ENCODE peak calls at places on chromosome 5, in ten cellular contexts. L, R, B, Q, F, O, K, X, J and Y are unnamed samples.

GRCh38 chr5:25713259-25713658 is 1068.5 kb upstream of the CDH10 start:
- DNase-seq in B (peak; percentile 10), X (no peak), J (no peak), L (no peak), O (no peak), Q (peak; percentile 7), R (no peak), K (no peak), F (peak; percentile 31), Y (peak; percentile 84)

GRCh38 chr5:170523129-170523497 is 19.3 kb downstream of the KCNIP1 start:
- DNase-seq in B (no peak), X (peak; percentile 37), R (no peak), K (no peak), J (no peak), O (peak; percentile 66), F (no peak), L (no peak), Q (no peak), Y (no peak)

GRCh38 chr5:145825751-145826180 is 9.4 kb downstream of the PRELID2 start:
- DNase-seq in Q (peak; percentile 65), B (peak; percentile 7), X (no peak), R (no peak), F (no peak), J (no peak), K (peak; percentile 37), O (no peak), L (no peak), Y (peak; percentile 63)

GRCh38 chr5:139443766-139444473 is 4.6 kb upstream of the DNAJC18 start:
- DNase-seq in F (no peak), O (no peak), Q (no peak), L (no peak), X (no peak), B (no peak), J (no peak), K (peak; percentile 47), R (no peak), Y (no peak)

GRCh38 chr5:66246621-66247020 is 102.5 kb downstream of the SREK1 start:
- DNase-seq in K (peak; percentile 28), X (no peak), Q (no peak), F (no peak), L (no peak), R (no peak), J (no peak), B (no peak), O (no peak), Y (no peak)

GRCh38 chr5:95619096-95619495 is 791 bp upstream of the GPR150 start:
- DNase-seq in B (no peak), Q (no peak), K (peak; percentile 23), R (no peak), F (no peak), O (no peak), L (no peak), J (no peak), X (no peak), Y (no peak)

GRCh38 chr5:172756764-172757393 is 14.1 kb downstream of the DUSP1 start:
- DNase-seq in J (no peak), O (no peak), R (no peak), L (no peak), F (no peak), X (no peak), Q (no peak), K (no peak), B (no peak), Y (no peak)

GRCh38 chr5:84379749-84380148 is 4.9 kb downstream of the EDIL3 start:
- DNase-seq in J (no peak), K (no peak), B (no peak), L (no peak), F (no peak), X (no peak), Q (no peak), O (no peak), R (no peak), Y (no peak)

GRCh38 chr5:98524796-98525195 is 248.7 kb upstream of the RGMB start:
- DNase-seq in X (no peak), J (no peak), F (no peak), B (no peak), R (no peak), Q (no peak), L (no peak), O (no peak), K (no peak), Y (no peak)

GRCh38 chr5:169286572-169287325 is 14.2 kb downstream of the SLIT3 start:
- DNase-seq in L (no peak), O (no peak), X (no peak), Q (no peak), F (no peak), K (no peak), J (no peak), R (no peak), B (no peak), Y (no peak)

GRCh38 chr5:17315710-17316221 is 98.3 kb downstream of the BASP1 start:
- DNase-seq in L (no peak), K (peak; percentile 54), X (no peak), O (no peak), R (no peak), Q (no peak), B (no peak), F (no peak), J (no peak), Y (no peak)

GRCh38 chr5:143886621-143887301 is 74.8 kb downstream of the HMHB1 start:
- DNase-seq in O (no peak), R (no peak), J (no peak), L (peak; percentile 86), F (no peak), K (no peak), B (no peak), X (no peak), Q (no peak), Y (no peak)

GRCh38 chr5:137575847-137576246 is 76.7 kb upstream of the SPOCK1 start:
- DNase-seq in J (no peak), B (no peak), R (no peak), O (no peak), L (no peak), K (no peak), F (no peak), Q (no peak), X (no peak), Y (no peak)

GRCh38 chr5:76114192-76114795 is 31.1 kb downstream of the SV2C start:
- DNase-seq in X (no peak), F (no peak), O (no peak), B (no peak), K (no peak), Q (no peak), L (no peak), J (no peak), R (no peak), Y (peak; percentile 16)

GRCh38 chr5:88690619-88691560 is 192.1 kb downstream of the MEF2C start:
- DNase-seq in J (peak; percentile 77), B (peak; percentile 9), K (peak; percentile 23), L (peak; percentile 34), F (no peak), Q (peak; percentile 70), X (peak; percentile 78), O (peak; percentile 95), R (peak; percentile 30), Y (peak; percentile 25)

GRCh38 chr5:538801-539468 is 14.7 kb upstream of the SLC9A3 start:
- DNase-seq in X (no peak), O (no peak), K (no peak), Q (no peak), J (no peak), B (no peak), L (no peak), F (no peak), R (no peak), Y (no peak)

GRCh38 chr5:149228610-149229297 is 42.9 kb upstream of the AFAP1L1 start:
- DNase-seq in X (no peak), J (peak; percentile 83), F (no peak), R (no peak), O (peak; percentile 51), K (peak; percentile 83), Q (peak; percentile 89), L (peak; percentile 32), B (no peak), Y (no peak)

GRCh38 chr5:178769617-178770290 is 39.3 kb upstream of the ZNF354A start:
- DNase-seq in Q (no peak), F (no peak), J (no peak), R (no peak), K (no peak), X (no peak), O (no peak), L (no peak), B (no peak), Y (no peak)

GRCh38 chr5:176369934-176370711 is 4.8 kb downstream of the ARL10 start:
- DNase-seq in L (no peak), R (no peak), Q (no peak), F (no peak), O (no peak), X (no peak), B (no peak), J (no peak), K (no peak), Y (no peak)

GRCh38 chr5:177495243-177496060 is 2.0 kb downstream of the PDLIM7 start:
- DNase-seq in Q (no peak), B (no peak), X (no peak), O (no peak), R (no peak), J (peak; percentile 86), F (no peak), K (peak; percentile 77), L (no peak), Y (no peak)

GRCh38 chr5:176819476-176819875 is 9.1 kb downstream of the UNC5A start:
- DNase-seq in B (no peak), R (no peak), F (no peak), J (no peak), X (no peak), Q (no peak), L (no peak), O (no peak), K (no peak), Y (no peak)

GRCh38 chr5:6568383-6568782 is 64.5 kb downstream of the NSUN2 start:
- DNase-seq in L (no peak), F (no peak), X (no peak), B (no peak), Q (no peak), J (peak; percentile 56), K (no peak), R (no peak), O (no peak), Y (no peak)

GRCh38 chr5:5432020-5432707 is 9.7 kb downstream of the ICE1 start:
- DNase-seq in L (no peak), F (no peak), B (no peak), X (no peak), J (no peak), R (no peak), O (no peak), Q (no peak), K (peak; percentile 64), Y (no peak)

GRCh38 chr5:41065691-41066335 is 5.3 kb downstream of the MROH2B start:
- DNase-seq in F (no peak), O (no peak), K (no peak), J (no peak), B (no peak), L (no peak), Q (no peak), R (no peak), X (no peak), Y (no peak)

GRCh38 chr5:140011297-140011802 is 31.7 kb downstream of the NRG2 start:
- DNase-seq in L (no peak), X (no peak), R (no peak), B (no peak), F (peak; percentile 83), J (no peak), O (peak; percentile 26), Q (peak; percentile 2), K (peak; percentile 15), Y (no peak)

GRCh38 chr5:56740000-56740399 is 75.3 kb upstream of the MAP3K1 start:
- DNase-seq in F (no peak), K (no peak), B (no peak), J (no peak), X (no peak), R (no peak), L (no peak), Q (no peak), O (no peak), Y (no peak)

GRCh38 chr5:50325237-50325832 is 115.8 kb downstream of the EMB start:
- DNase-seq in O (no peak), K (peak; percentile 9), J (no peak), Q (peak; percentile 54), F (no peak), R (no peak), L (no peak), X (no peak), B (no peak), Y (peak; percentile 59)

GRCh38 chr5:145110826-145111225 is 724.3 kb downstream of the PRELID2 start:
- DNase-seq in O (no peak), R (no peak), F (no peak), L (no peak), Q (no peak), X (no peak), J (no peak), K (no peak), B (no peak), Y (no peak)